ENCODE peak calls at places on chromosome 13, in seven cellular contexts. One of them, this sample, is unnamed. For H3K9me3, the result is how much of the 10 kb centered on the place peaks cover.

GRCh38 chr13:32423592-32423991 is 4.3 kb downstream of the N4BP2L1 start:
- DNase-seq in A549: no peak
- DNase-seq in gastrocnemius medialis: no peak
- DNase-seq in body of pancreas: no peak
- DNase-seq in hepatocyte: no peak
- DNase-seq in breast epithelium: no peak
- DNase-seq in tibial nerve: no peak
- DNase-seq in this sample: no peak

GRCh38 chr13:24043590-24044350 is 116.8 kb upstream of the SPATA13 start:
- DNase-seq in breast epithelium: no peak
- DNase-seq in hepatocyte: no peak
- DNase-seq in tibial nerve: no peak
- DNase-seq in body of pancreas: no peak
- DNase-seq in A549: no peak
- DNase-seq in gastrocnemius medialis: no peak
- DNase-seq in this sample: no peak

GRCh38 chr13:79037197-79037596 is 368.9 kb downstream of the RBM26 start:
- DNase-seq in body of pancreas: no peak
- DNase-seq in tibial nerve: no peak
- DNase-seq in hepatocyte: no peak
- DNase-seq in A549: no peak
- DNase-seq in breast epithelium: no peak
- DNase-seq in gastrocnemius medialis: no peak
- DNase-seq in this sample: no peak

GRCh38 chr13:76879211-76879875 is 6.9 kb downstream of the KCTD12 start:
- DNase-seq in gastrocnemius medialis: peak
- DNase-seq in body of pancreas: peak
- DNase-seq in breast epithelium: no peak
- DNase-seq in tibial nerve: no peak
- DNase-seq in hepatocyte: peak
- DNase-seq in A549: no peak
- DNase-seq in this sample: peak

GRCh38 chr13:45781553-45782326 is 69.8 kb downstream of the SIAH3 start:
- DNase-seq in breast epithelium: no peak
- DNase-seq in gastrocnemius medialis: peak
- DNase-seq in tibial nerve: no peak
- DNase-seq in hepatocyte: no peak
- DNase-seq in body of pancreas: peak
- DNase-seq in A549: no peak
- DNase-seq in this sample: no peak

GRCh38 chr13:60274664-60275063 is 110.9 kb upstream of the DIAPH3 start:
- DNase-seq in A549: no peak
- DNase-seq in breast epithelium: no peak
- DNase-seq in gastrocnemius medialis: no peak
- DNase-seq in hepatocyte: no peak
- DNase-seq in tibial nerve: no peak
- DNase-seq in body of pancreas: no peak
- DNase-seq in this sample: no peak

GRCh38 chr13:45143346-45143751 is 23.0 kb downstream of the GTF2F2 start:
- DNase-seq in hepatocyte: peak
- DNase-seq in breast epithelium: no peak
- DNase-seq in tibial nerve: no peak
- DNase-seq in gastrocnemius medialis: no peak
- DNase-seq in body of pancreas: no peak
- DNase-seq in A549: no peak
- DNase-seq in this sample: no peak

GRCh38 chr13:35857769-35858168 is 273.4 kb downstream of the DCLK1 start:
- DNase-seq in body of pancreas: no peak
- DNase-seq in breast epithelium: no peak
- DNase-seq in A549: no peak
- DNase-seq in hepatocyte: no peak
- DNase-seq in tibial nerve: no peak
- DNase-seq in gastrocnemius medialis: no peak
- DNase-seq in this sample: no peak

GRCh38 chr13:44271915-44272341 is 101.7 kb upstream of the SERP2 start:
- DNase-seq in gastrocnemius medialis: peak
- DNase-seq in A549: no peak
- DNase-seq in breast epithelium: no peak
- DNase-seq in hepatocyte: no peak
- DNase-seq in tibial nerve: peak
- DNase-seq in body of pancreas: peak
- DNase-seq in this sample: no peak

GRCh38 chr13:38758278-38758677 is 71.4 kb downstream of the FREM2 start:
- DNase-seq in gastrocnemius medialis: no peak
- DNase-seq in hepatocyte: no peak
- DNase-seq in body of pancreas: no peak
- DNase-seq in breast epithelium: no peak
- DNase-seq in A549: no peak
- DNase-seq in tibial nerve: no peak
- DNase-seq in this sample: no peak

GRCh38 chr13:28611654-28612131 is 47.2 kb upstream of the POMP start:
- DNase-seq in breast epithelium: no peak
- DNase-seq in body of pancreas: no peak
- DNase-seq in tibial nerve: no peak
- DNase-seq in A549: no peak
- DNase-seq in gastrocnemius medialis: no peak
- DNase-seq in hepatocyte: no peak
- DNase-seq in this sample: no peak

GRCh38 chr13:108929532-108929931 is 300.1 kb downstream of the MYO16 start:
- DNase-seq in tibial nerve: no peak
- DNase-seq in body of pancreas: no peak
- DNase-seq in hepatocyte: no peak
- DNase-seq in gastrocnemius medialis: no peak
- DNase-seq in breast epithelium: no peak
- DNase-seq in A549: no peak
- DNase-seq in this sample: no peak

GRCh38 chr13:81760316-81760715 is 1419.4 kb upstream of the SPRY2 start:
- DNase-seq in A549: no peak
- DNase-seq in gastrocnemius medialis: no peak
- DNase-seq in body of pancreas: no peak
- DNase-seq in hepatocyte: no peak
- DNase-seq in tibial nerve: no peak
- DNase-seq in breast epithelium: no peak
- DNase-seq in this sample: no peak

GRCh38 chr13:80109313-80109712 is 231.6 kb downstream of the SPRY2 start:
- DNase-seq in breast epithelium: no peak
- DNase-seq in tibial nerve: no peak
- DNase-seq in body of pancreas: no peak
- DNase-seq in gastrocnemius medialis: no peak
- DNase-seq in A549: no peak
- DNase-seq in hepatocyte: no peak
- DNase-seq in this sample: no peak

GRCh38 chr13:113653264-113654174 is 4.5 kb downstream of the ATP4B start:
- DNase-seq in breast epithelium: peak
- DNase-seq in body of pancreas: peak
- DNase-seq in hepatocyte: no peak
- DNase-seq in gastrocnemius medialis: peak
- DNase-seq in A549: no peak
- DNase-seq in tibial nerve: peak
- DNase-seq in this sample: peak

GRCh38 chr13:46388846-46389245 is 1.8 kb upstream of the RUBCNL start:
- DNase-seq in body of pancreas: no peak
- DNase-seq in tibial nerve: no peak
- DNase-seq in A549: no peak
- DNase-seq in hepatocyte: no peak
- DNase-seq in breast epithelium: no peak
- DNase-seq in gastrocnemius medialis: no peak
- DNase-seq in this sample: no peak

GRCh38 chr13:24181991-24182702 is 21.6 kb downstream of the SPATA13 start:
- DNase-seq in breast epithelium: no peak
- DNase-seq in A549: no peak
- DNase-seq in tibial nerve: no peak
- DNase-seq in hepatocyte: no peak
- DNase-seq in gastrocnemius medialis: no peak
- DNase-seq in body of pancreas: peak
- DNase-seq in this sample: no peak

DNA sequence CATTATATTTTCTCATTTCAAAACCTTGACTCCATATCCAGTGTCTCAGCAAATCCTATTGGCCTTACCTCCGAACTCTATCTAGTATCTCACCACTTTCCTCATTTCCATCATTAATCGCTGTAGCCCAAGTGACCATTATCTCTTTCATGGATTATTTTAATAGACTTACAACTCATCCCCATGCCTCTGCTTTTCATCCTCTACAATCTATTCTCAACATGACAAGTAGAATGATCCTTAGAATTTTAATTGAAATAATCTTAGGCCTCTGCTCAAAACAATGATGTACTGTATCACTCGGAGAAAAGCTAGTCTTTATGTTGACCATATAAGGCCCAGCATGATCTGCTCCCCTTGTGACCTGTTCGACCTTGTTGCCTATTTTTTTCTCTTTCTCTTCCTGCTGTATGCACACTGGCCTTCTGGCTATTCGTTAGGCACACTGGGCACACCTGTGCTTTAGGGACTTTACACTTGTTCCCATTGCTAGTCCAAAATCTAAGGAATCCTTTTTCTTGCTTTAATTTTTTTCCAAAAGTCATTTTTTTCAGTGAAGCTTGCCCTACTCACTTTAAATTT is 21.4 kb downstream of the DNAJC15 start:
- DNase-seq in body of pancreas: no peak
- DNase-seq in gastrocnemius medialis: no peak
- DNase-seq in A549: no peak
- DNase-seq in hepatocyte: no peak
- DNase-seq in breast epithelium: no peak
- DNase-seq in tibial nerve: no peak
- DNase-seq in this sample: no peak
- H3K27ac ChIP-seq in body of pancreas: peak
- H3K27ac ChIP-seq in gastrocnemius medialis: no peak
- H3K27ac ChIP-seq in A549: peak
- H3K27ac ChIP-seq in hepatocyte: peak
- H3K27ac ChIP-seq in breast epithelium: peak
- H3K27ac ChIP-seq in tibial nerve: peak
- H3K27ac ChIP-seq in this sample: peak

DNA sequence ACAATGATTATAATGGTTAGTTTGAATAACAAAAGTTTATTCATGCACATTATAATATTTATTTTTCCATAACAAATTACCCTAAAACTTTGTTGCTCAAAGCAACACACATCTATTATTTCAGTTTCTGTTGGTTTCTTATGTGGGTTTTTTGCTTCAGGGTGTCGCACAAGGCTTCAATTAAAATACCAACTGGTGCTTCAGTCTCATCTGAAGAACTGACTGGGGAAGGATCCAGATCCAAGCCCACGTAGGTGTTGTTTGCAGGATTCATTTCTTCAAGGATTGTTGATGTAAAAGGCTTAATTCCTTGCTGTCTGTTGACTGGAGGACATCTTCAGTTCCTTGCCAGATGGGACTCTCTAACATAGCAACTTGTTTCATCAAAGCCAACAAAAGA is 747.2 kb upstream of the PCDH20 start:
- DNase-seq in A549: no peak
- DNase-seq in gastrocnemius medialis: no peak
- DNase-seq in body of pancreas: no peak
- DNase-seq in tibial nerve: no peak
- DNase-seq in hepatocyte: no peak
- DNase-seq in breast epithelium: no peak
- DNase-seq in this sample: no peak
- TF ChIP-seq CTCF in A549: no peak
- TF ChIP-seq CTCF in gastrocnemius medialis: no peak
- TF ChIP-seq CTCF in body of pancreas: no peak
- TF ChIP-seq CTCF in tibial nerve: no peak
- TF ChIP-seq CTCF in hepatocyte: no peak
- TF ChIP-seq CTCF in breast epithelium: no peak
- TF ChIP-seq CTCF in this sample: no peak

DNA sequence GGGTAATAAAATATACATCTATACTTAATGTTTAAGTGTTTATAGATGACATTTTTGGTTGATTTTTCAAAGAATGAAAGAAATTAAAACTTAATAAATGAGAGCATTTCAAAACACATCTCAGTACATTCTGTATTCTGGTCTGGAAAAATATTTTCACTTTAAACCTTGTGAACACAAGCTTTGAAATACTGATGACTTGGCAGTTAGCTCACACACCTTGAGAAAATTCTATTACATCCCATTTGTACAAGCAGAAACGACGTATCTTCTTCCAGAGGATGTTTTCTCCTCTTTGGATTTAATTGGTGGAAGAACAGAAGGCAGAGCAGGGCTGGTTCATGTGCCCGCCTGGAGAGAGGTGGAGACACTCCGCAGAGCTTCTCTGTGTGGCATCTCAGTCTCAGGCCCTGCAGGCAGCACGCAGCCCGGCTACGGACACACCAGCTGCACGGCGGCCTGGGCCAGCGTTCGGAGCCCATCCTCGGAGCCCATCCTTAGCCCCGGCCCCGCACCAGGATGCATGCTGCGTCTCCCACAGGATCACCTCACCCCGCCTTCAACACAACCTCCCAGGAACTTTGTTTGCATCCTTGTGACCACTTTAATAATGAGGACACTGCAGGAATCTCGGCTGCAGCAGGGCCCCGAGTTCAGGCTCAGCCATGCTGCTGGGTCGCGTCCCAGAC is 48.6 kb downstream of the SOX1 start:
- DNase-seq in breast epithelium: no peak
- DNase-seq in gastrocnemius medialis: no peak
- DNase-seq in A549: no peak
- DNase-seq in tibial nerve: no peak
- DNase-seq in hepatocyte: no peak
- DNase-seq in body of pancreas: no peak
- DNase-seq in this sample: peak
- H3K9me3 ChIP-seq in breast epithelium: under half
- H3K9me3 ChIP-seq in gastrocnemius medialis: under half
- H3K9me3 ChIP-seq in A549: under half
- H3K9me3 ChIP-seq in tibial nerve: under half
- H3K9me3 ChIP-seq in hepatocyte: under half
- H3K9me3 ChIP-seq in body of pancreas: under half
- H3K9me3 ChIP-seq in this sample: under half

DNA sequence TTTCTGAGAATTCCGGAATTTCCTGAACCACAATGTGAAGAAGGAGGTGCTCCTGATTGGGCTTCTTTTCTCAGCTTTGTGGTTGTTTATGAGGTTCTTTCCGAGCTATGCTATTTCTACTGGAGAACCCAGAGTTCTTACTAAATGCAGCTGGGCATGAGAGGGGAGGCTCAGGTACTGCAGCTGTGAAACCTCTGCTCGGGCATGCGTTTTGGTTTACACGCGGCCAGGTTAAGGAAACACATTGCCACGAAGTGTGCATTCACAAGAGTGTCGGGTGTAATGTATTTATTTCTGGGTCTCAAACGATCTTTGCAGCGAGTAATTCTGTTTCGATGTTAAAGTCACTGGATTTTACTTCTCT is 657 bp upstream of the MIR17HG start:
- DNase-seq in gastrocnemius medialis: peak
- DNase-seq in tibial nerve: no peak
- DNase-seq in A549: no peak
- DNase-seq in body of pancreas: peak
- DNase-seq in breast epithelium: no peak
- DNase-seq in hepatocyte: peak
- DNase-seq in this sample: no peak
- H3K27ac ChIP-seq in gastrocnemius medialis: peak
- H3K27ac ChIP-seq in tibial nerve: peak
- H3K27ac ChIP-seq in A549: peak
- H3K27ac ChIP-seq in body of pancreas: peak
- H3K27ac ChIP-seq in breast epithelium: peak
- H3K27ac ChIP-seq in hepatocyte: peak
- H3K27ac ChIP-seq in this sample: peak

GRCh38 chr13:20498659-20499058 is 27.0 kb downstream of the CRYL1 start:
- DNase-seq in breast epithelium: no peak
- DNase-seq in gastrocnemius medialis: no peak
- DNase-seq in body of pancreas: no peak
- DNase-seq in A549: no peak
- DNase-seq in tibial nerve: no peak
- DNase-seq in hepatocyte: no peak
- DNase-seq in this sample: no peak
- TF ChIP-seq CTCF in breast epithelium: no peak
- TF ChIP-seq CTCF in gastrocnemius medialis: no peak
- TF ChIP-seq CTCF in body of pancreas: no peak
- TF ChIP-seq CTCF in A549: no peak
- TF ChIP-seq CTCF in tibial nerve: no peak
- TF ChIP-seq CTCF in hepatocyte: no peak
- TF ChIP-seq CTCF in this sample: no peak

GRCh38 chr13:18964942-18965341 is 216.7 kb downstream of the TUBA3C start:
- DNase-seq in hepatocyte: no peak
- DNase-seq in A549: no peak
- DNase-seq in body of pancreas: no peak
- DNase-seq in tibial nerve: no peak
- DNase-seq in gastrocnemius medialis: no peak
- DNase-seq in breast epithelium: no peak
- DNase-seq in this sample: no peak
- H3K9me3 ChIP-seq in hepatocyte: under half
- H3K9me3 ChIP-seq in A549: under half
- H3K9me3 ChIP-seq in body of pancreas: under half
- H3K9me3 ChIP-seq in tibial nerve: under half
- H3K9me3 ChIP-seq in gastrocnemius medialis: under half
- H3K9me3 ChIP-seq in breast epithelium: under half
- H3K9me3 ChIP-seq in this sample: under half